ENCODE peak calls at places on chromosomes 5 and 9, in eight cellular contexts. P is glutamatergic neuron, H is IMR-90, V is NCI-H2081, S is nephron progenitor cell, Z is fibroblast of lung, O is suprapubic skin, T is MM.1S. D is an unnamed sample.

GRCh38 chr5:98635631-98636030 is 137.8 kb upstream of the RGMB start:
- DNase-seq in Z (peak), O (no peak), S (no peak), H (peak), T (no peak), V (no peak), P (no peak), D (peak)

GRCh38 chr5:132251220-132251725 is 6.2 kb upstream of the PDLIM4 start:
- DNase-seq in S (no peak), P (no peak), H (peak), T (no peak), V (no peak), Z (peak), O (peak), D (no peak)

GRCh38 chr5:132260714-132261615 is 3.5 kb downstream of the PDLIM4 start:
- DNase-seq in O (peak), V (no peak), T (no peak), Z (peak), S (no peak), P (no peak), H (peak), D (peak)

GRCh38 chr5:27172708-27173107 is 134.3 kb upstream of the CDH9 start:
- DNase-seq in T (no peak), Z (no peak), O (no peak), H (no peak), S (no peak), P (no peak), V (no peak), D (no peak)

GRCh38 chr5:97624861-97625260 is 441.8 kb upstream of the RIOK2 start:
- DNase-seq in O (no peak), V (no peak), S (no peak), H (peak), T (no peak), Z (peak), P (no peak), D (no peak)

GRCh38 chr9:84146893-84147705 is 166.5 kb downstream of the RMI1 start:
- DNase-seq in P (no peak), O (no peak), S (no peak), H (no peak), V (peak), Z (no peak), T (no peak), D (no peak)

GRCh38 chr5:68915079-68915478 is 178.7 kb upstream of the SLC30A5 start:
- DNase-seq in O (no peak), T (no peak), H (no peak), S (no peak), V (no peak), Z (no peak), P (no peak), D (no peak)

GRCh38 chr5:93117753-93118531 is 463.1 kb downstream of the NR2F1-AS1 start:
- DNase-seq in S (no peak), Z (peak), V (no peak), P (no peak), T (no peak), H (peak), O (no peak), D (peak)

GRCh38 chr9:127950513-127951210 is 13.0 kb upstream of the DPM2 start:
- DNase-seq in S (no peak), P (no peak), O (no peak), T (no peak), Z (no peak), H (no peak), V (no peak), D (no peak)

GRCh38 chr9:97982719-97983523 is at the start of gene ANP32B:
- DNase-seq in Z (peak), P (peak), H (peak), V (peak), T (peak), O (peak), S (peak), D (peak)

GRCh38 chr9:36245906-36246305 is 12.3 kb downstream of the GNE start:
- DNase-seq in O (no peak), S (no peak), V (peak), P (no peak), H (peak), T (no peak), Z (peak), D (no peak)

GRCh38 chr5:57259704-57260103 is 85.8 kb downstream of the GPBP1 start:
- DNase-seq in P (no peak), Z (no peak), O (no peak), V (no peak), H (peak), T (no peak), S (no peak), D (no peak)

GRCh38 chr9:73149371-73150067 is 2.1 kb upstream of the ANXA1 start:
- DNase-seq in V (peak), P (no peak), O (no peak), T (peak), S (no peak), Z (peak), H (peak), D (peak)

GRCh38 chr5:181149806-181150733 is 2.7 kb downstream of the OR2V2 start:
- DNase-seq in Z (no peak), H (no peak), S (no peak), P (no peak), V (no peak), O (no peak), T (peak), D (no peak)

GRCh38 chr9:38087934-38088925 is 19.2 kb upstream of the SHB start:
- DNase-seq in Z (peak), S (peak), O (peak), T (peak), P (peak), V (peak), H (peak), D (no peak)

GRCh38 chr5:14322437-14323187 is 179.5 kb downstream of the TRIO start:
- DNase-seq in Z (peak), V (peak), P (no peak), O (no peak), T (no peak), H (no peak), S (no peak), D (no peak)

GRCh38 chr5:10563940-10564837 is at the start of gene ANKRD33B:
- DNase-seq in O (no peak), V (peak), H (peak), T (peak), Z (peak), S (peak), P (peak), D (no peak)

GRCh38 chr5:82855893-82856292 is 221.3 kb downstream of the TMEM167A start:
- DNase-seq in S (no peak), Z (peak), O (no peak), V (no peak), T (no peak), H (no peak), P (no peak), D (no peak)

GRCh38 chr5:68139601-68140441 is 75.7 kb upstream of the PIK3R1 start:
- DNase-seq in T (no peak), H (peak), Z (peak), S (no peak), P (no peak), V (peak), O (no peak), D (no peak)

GRCh38 chr9:5389109-5389732 is 48.5 kb downstream of the PLGRKT start:
- DNase-seq in O (no peak), S (no peak), V (no peak), P (no peak), H (peak), T (peak), Z (peak), D (peak)

GRCh38 chr5:40550481-40550880 is 129.2 kb upstream of the PTGER4 start:
- DNase-seq in P (no peak), O (no peak), Z (no peak), H (no peak), S (no peak), T (no peak), V (no peak), D (no peak)

GRCh38 chr9:71446499-71447411 is 321.6 kb downstream of the CEMIP2 start:
- DNase-seq in P (peak), O (no peak), T (peak), V (peak), H (peak), Z (peak), S (peak), D (peak)

GRCh38 chr5:102865510-102866314 is 110.6 kb downstream of the PAM start:
- DNase-seq in S (peak), O (peak), H (peak), T (no peak), P (peak), V (peak), Z (peak), D (peak)

GRCh38 chr5:15383469-15383868 is 116.5 kb upstream of the FBXL7 start:
- DNase-seq in S (no peak), V (peak), Z (peak), P (no peak), T (peak), H (peak), O (no peak), D (no peak)

GRCh38 chr5:150376799-150377771 is 19.6 kb downstream of the TCOF1 start:
- DNase-seq in V (no peak), H (peak), T (no peak), P (no peak), O (no peak), S (no peak), Z (peak), D (peak)

GRCh38 chr9:87792831-87793288 is 66.9 kb downstream of the CTSL start:
- DNase-seq in O (no peak), V (no peak), P (no peak), Z (peak), H (peak), T (peak), S (no peak), D (no peak)

GRCh38 chr9:8627944-8628679 is 828.5 kb upstream of the DMAC1 start:
- DNase-seq in T (no peak), V (peak), P (no peak), H (no peak), O (no peak), S (no peak), Z (no peak), D (no peak)

GRCh38 chr5:178780581-178781498 is 50.4 kb upstream of the ZNF354A start:
- DNase-seq in S (no peak), Z (no peak), T (no peak), H (no peak), O (no peak), V (no peak), P (no peak), D (no peak)

GRCh38 chr9:68727588-68728129 is 22.6 kb downstream of the PIP5K1B start:
- DNase-seq in P (no peak), S (no peak), Z (no peak), T (no peak), H (no peak), O (no peak), V (no peak), D (no peak)

GRCh38 chr9:137619240-137620090 is 660 bp downstream of the EHMT1 start:
- DNase-seq in T (peak), H (peak), S (peak), O (no peak), Z (peak), V (peak), P (no peak), D (no peak)

GRCh38 chr5:127656825-127657224 is 7.9 kb downstream of the CTXN3 start:
- DNase-seq in O (no peak), Z (no peak), S (no peak), T (no peak), P (no peak), H (no peak), V (no peak), D (no peak)

GRCh38 chr5:72451771-72452505 is 55.3 kb downstream of the ZNF366 start:
- DNase-seq in P (peak), V (no peak), Z (peak), S (peak), O (peak), T (no peak), H (peak), D (peak)

GRCh38 chr5:11449217-11449616 is 455.0 kb downstream of the CTNND2 start:
- DNase-seq in H (no peak), P (no peak), T (no peak), S (no peak), O (no peak), Z (no peak), V (no peak), D (no peak)